ENCODE peak calls at places on chromosomes 13 and 19, in eight cellular contexts. V, G, B, S, O, C, X and Q are unnamed samples.

GRCh38 chr13:30659980-30660379 is 42.3 kb downstream of the USPL1 start:
- DNase-seq in G (no peak), B (no peak), V (peak; percentile 53), O (no peak), S (no peak), C (no peak), X (no peak), Q (no peak)

GRCh38 chr19:51043497-51043896 is 8.7 kb upstream of the KLK12 start:
- DNase-seq in V (peak; percentile 43), B (no peak), O (no peak), G (no peak), X (no peak), S (no peak), C (no peak), Q (no peak)

GRCh38 chr13:79225487-79226232 is 180.4 kb downstream of the RBM26 start:
- DNase-seq in C (no peak), G (no peak), X (no peak), V (no peak), O (no peak), S (no peak), B (no peak), Q (no peak)

GRCh38 chr19:46608581-46609345 is 7.6 kb downstream of the CALM3 start:
- DNase-seq in O (no peak), B (no peak), G (peak; percentile 58), V (no peak), C (no peak), S (no peak), X (peak; percentile 76), Q (no peak)

GRCh38 chr13:40813662-40814454 is 24.4 kb downstream of the SLC25A15 start:
- DNase-seq in O (no peak), B (peak; percentile 30), G (no peak), C (no peak), S (peak; percentile 36), X (no peak), V (peak; percentile 78), Q (no peak)

GRCh38 chr19:46977548-46977947 is 42.1 kb upstream of the NPAS1 start:
- DNase-seq in S (no peak), V (no peak), O (no peak), C (no peak), X (no peak), G (no peak), B (no peak), Q (no peak)

GRCh38 chr19:4678881-4679379 is 8.8 kb upstream of the MYDGF start:
- DNase-seq in S (no peak), V (peak; percentile 98), G (no peak), C (no peak), B (no peak), O (no peak), X (no peak), Q (no peak)

GRCh38 chr19:7762719-7763293 is at the start of gene CLEC4M:
- DNase-seq in B (no peak), X (no peak), C (no peak), S (no peak), V (no peak), O (no peak), G (no peak), Q (no peak)

GRCh38 chr19:56015756-56016155 is 29.2 kb downstream of the NLRP5 start:
- DNase-seq in S (no peak), X (no peak), B (no peak), G (no peak), C (no peak), O (no peak), V (peak; percentile 1), Q (no peak)

GRCh38 chr19:51294211-51294976 is 17.1 kb upstream of the IGLON5 start:
- DNase-seq in X (peak; percentile 71), G (no peak), V (peak; percentile 36), C (no peak), O (no peak), B (no peak), S (no peak), Q (no peak)

GRCh38 chr19:33559996-33560395 is 38.4 kb upstream of the PEPD start:
- DNase-seq in C (no peak), B (no peak), X (no peak), G (no peak), O (no peak), V (no peak), S (no peak), Q (no peak)

GRCh38 chr19:10271543-10272086 is 695 bp downstream of the ICAM1 start:
- DNase-seq in B (no peak), V (no peak), O (peak; percentile 36), X (no peak), S (peak; percentile 29), G (no peak), C (no peak), Q (no peak)

GRCh38 chr19:1434577-1435060 is 3.6 kb upstream of the RPS15 start:
- DNase-seq in O (no peak), C (no peak), X (no peak), G (no peak), S (no peak), B (no peak), V (no peak), Q (no peak)

GRCh38 chr19:49441210-49441959 is at the start of gene SLC17A7:
- DNase-seq in B (no peak), V (peak; percentile 90), X (peak; percentile 89), C (no peak), O (peak; percentile 44), S (no peak), G (peak; percentile 78), Q (peak; percentile 48)

GRCh38 chr13:37068962-37069361 is 9.5 kb upstream of the SUPT20H start:
- DNase-seq in C (no peak), O (no peak), V (no peak), X (no peak), G (no peak), B (no peak), S (no peak), Q (no peak)

GRCh38 chr19:16247353-16248182 is 49.9 kb downstream of the AP1M1 start:
- DNase-seq in C (peak; percentile 85), G (peak; percentile 93), S (peak; percentile 81), B (peak; percentile 84), O (peak; percentile 68), V (peak; percentile 94), X (peak; percentile 94), Q (peak; percentile 80)

GRCh38 chr13:72536668-72537399 is 190.6 kb downstream of the MZT1 start:
- DNase-seq in S (no peak), X (no peak), V (peak; percentile 16), G (no peak), C (no peak), O (no peak), B (no peak), Q (no peak)

GRCh38 chr13:59458908-59459579 is 704.7 kb downstream of the DIAPH3 start:
- DNase-seq in G (no peak), C (no peak), V (peak; percentile 31), O (no peak), S (no peak), B (peak; percentile 8), X (no peak), Q (no peak)

GRCh38 chr13:33311040-33311439 is 25.5 kb upstream of the STARD13 start:
- DNase-seq in C (no peak), O (no peak), V (no peak), X (no peak), G (no peak), S (no peak), B (no peak), Q (no peak)

GRCh38 chr13:44814836-44815235 is 174.4 kb downstream of the NUFIP1 start:
- DNase-seq in G (no peak), B (no peak), V (no peak), X (no peak), S (no peak), O (no peak), C (no peak), Q (no peak)

GRCh38 chr13:95137096-95137495 is 164.2 kb downstream of the ABCC4 start:
- DNase-seq in C (no peak), V (no peak), S (peak; percentile 28), O (no peak), X (no peak), G (no peak), B (no peak), Q (no peak)

GRCh38 chr13:29888306-29888705 is 37.9 kb upstream of the UBL3 start:
- DNase-seq in V (no peak), B (no peak), C (no peak), G (no peak), X (no peak), O (no peak), S (no peak), Q (no peak)

GRCh38 chr13:36001561-36001960 is 129.6 kb downstream of the DCLK1 start:
- DNase-seq in G (no peak), V (no peak), S (no peak), O (no peak), C (no peak), B (no peak), X (no peak), Q (no peak)
- H3K27ac ChIP-seq in G (no peak overlapping the region), V (no peak overlapping the region), S (no peak overlapping the region), O (no peak overlapping the region), C (no peak overlapping the region), B (no peak overlapping the region), X (no peak overlapping the region), Q (no peak overlapping the region)

GRCh38 chr13:39577833-39578232 is 25.2 kb downstream of the LHFPL6 start:
- DNase-seq in V (no peak), O (no peak), S (no peak), G (peak; percentile 55), B (no peak), X (no peak), C (no peak), Q (no peak)
- H3K27me3 ChIP-seq in V (no peaks in the 10 kb centered on the region), O (no peaks in the 10 kb centered on the region), S (peaks cover 7% of the 10 kb centered on the region), G (no peaks in the 10 kb centered on the region), B (no peaks in the 10 kb centered on the region), X (no peaks in the 10 kb centered on the region), C (no peaks in the 10 kb centered on the region), Q (no peaks in the 10 kb centered on the region)

GRCh38 chr19:39334444-39334976 is 1.3 kb downstream of the GMFG start:
- DNase-seq in C (no peak), O (no peak), G (no peak), B (no peak), X (no peak), S (no peak), V (no peak), Q (no peak)
- H3K27ac ChIP-seq in C (peak overlapping the region; percentile 96), O (peak overlapping the region; percentile 88), G (no peak overlapping the region), B (peak overlapping the region; percentile 68), X (no peak overlapping the region), S (peak overlapping the region; percentile 95), V (no peak overlapping the region), Q (no peak overlapping the region)

DNA sequence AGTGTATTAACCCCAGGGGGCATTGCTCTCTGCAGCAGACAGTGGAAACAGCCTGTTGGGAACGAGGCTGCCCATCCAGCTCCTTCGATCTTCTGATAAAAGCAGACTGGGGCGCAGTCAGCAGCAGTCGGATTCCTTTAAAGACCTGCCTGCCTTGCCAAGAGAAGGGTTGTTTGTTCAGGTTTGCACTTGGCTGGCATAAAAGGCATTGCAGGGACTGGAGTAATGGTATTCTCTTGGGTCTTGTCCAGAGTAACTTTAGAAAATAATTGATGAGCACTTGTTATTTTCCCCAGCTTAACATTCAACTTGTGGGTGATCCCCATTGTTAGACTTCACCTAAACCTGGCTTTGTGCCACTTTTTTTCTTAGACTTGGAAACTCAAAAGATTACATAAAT is 67.3 kb upstream of the SLC10A2 start:
- DNase-seq in G (no peak), C (no peak), B (peak; percentile 7), S (no peak), V (no peak), X (no peak), O (no peak), Q (no peak)
- H3K27me3 ChIP-seq in G (no peaks in the 10 kb centered on the region), C (no peaks in the 10 kb centered on the region), B (no peaks in the 10 kb centered on the region), S (no peaks in the 10 kb centered on the region), V (no peaks in the 10 kb centered on the region), X (peaks cover 2% of the 10 kb centered on the region), O (no peaks in the 10 kb centered on the region), Q (no peaks in the 10 kb centered on the region)

GRCh38 chr19:13001166-13001501 is 5.9 kb downstream of the NFIX start:
- DNase-seq in S (no peak), C (no peak), G (no peak), V (no peak), X (no peak), O (no peak), B (no peak), Q (no peak)
- H3K27ac ChIP-seq in S (no peak overlapping the region), C (no peak overlapping the region), G (peak overlapping the region; percentile 95), V (no peak overlapping the region), X (peak overlapping the region; percentile 97), O (no peak overlapping the region), B (peak overlapping the region; percentile 80), Q (peak overlapping the region; percentile 100)